ENCODE peak calls at places on chromosomes 7 and 10, in seven cellular contexts. One of them, this sample, is unnamed.

GRCh38 chr7:19621740-19622139 is 87.1 kb downstream of the POLR1F start:
- DNase-seq in brain microvascular endothelial cell: peak
- DNase-seq in HL-60: no peak
- DNase-seq in endothelial cell of umbilical vein: no peak
- DNase-seq in fibroblast of lung: no peak
- DNase-seq in ascending aorta: no peak
- DNase-seq in lower leg skin: no peak
- DNase-seq in this sample: peak

GRCh38 chr7:73723813-73724212 is 4.3 kb upstream of the STX1A start:
- DNase-seq in brain microvascular endothelial cell: no peak
- DNase-seq in HL-60: no peak
- DNase-seq in endothelial cell of umbilical vein: no peak
- DNase-seq in fibroblast of lung: no peak
- DNase-seq in ascending aorta: no peak
- DNase-seq in lower leg skin: no peak
- DNase-seq in this sample: no peak

GRCh38 chr10:7696545-7696944 is 6.6 kb upstream of the ITIH2 start:
- DNase-seq in brain microvascular endothelial cell: no peak
- DNase-seq in HL-60: no peak
- DNase-seq in endothelial cell of umbilical vein: no peak
- DNase-seq in fibroblast of lung: peak
- DNase-seq in ascending aorta: peak
- DNase-seq in lower leg skin: no peak
- DNase-seq in this sample: no peak

GRCh38 chr7:142711196-142711595 is 38.1 kb upstream of the PRSS1 start:
- DNase-seq in brain microvascular endothelial cell: no peak
- DNase-seq in HL-60: no peak
- DNase-seq in endothelial cell of umbilical vein: no peak
- DNase-seq in fibroblast of lung: peak
- DNase-seq in ascending aorta: no peak
- DNase-seq in lower leg skin: no peak
- DNase-seq in this sample: no peak

GRCh38 chr10:32151876-32152275 is 95.7 kb upstream of the KIF5B start:
- DNase-seq in brain microvascular endothelial cell: peak
- DNase-seq in HL-60: no peak
- DNase-seq in endothelial cell of umbilical vein: no peak
- DNase-seq in fibroblast of lung: no peak
- DNase-seq in ascending aorta: no peak
- DNase-seq in lower leg skin: no peak
- DNase-seq in this sample: no peak

GRCh38 chr7:70701487-70701886 is 430.5 kb upstream of the GALNT17 start:
- DNase-seq in brain microvascular endothelial cell: no peak
- DNase-seq in HL-60: no peak
- DNase-seq in endothelial cell of umbilical vein: no peak
- DNase-seq in fibroblast of lung: no peak
- DNase-seq in ascending aorta: no peak
- DNase-seq in lower leg skin: no peak
- DNase-seq in this sample: no peak

GRCh38 chr7:140726304-140726703 is 29.8 kb downstream of the NDUFB2 start:
- DNase-seq in brain microvascular endothelial cell: peak
- DNase-seq in HL-60: no peak
- DNase-seq in endothelial cell of umbilical vein: peak
- DNase-seq in fibroblast of lung: peak
- DNase-seq in ascending aorta: no peak
- DNase-seq in lower leg skin: no peak
- DNase-seq in this sample: no peak

GRCh38 chr7:106485031-106485551 is 175.9 kb downstream of the CCDC71L start:
- DNase-seq in brain microvascular endothelial cell: peak
- DNase-seq in HL-60: no peak
- DNase-seq in endothelial cell of umbilical vein: peak
- DNase-seq in fibroblast of lung: peak
- DNase-seq in ascending aorta: no peak
- DNase-seq in lower leg skin: no peak
- DNase-seq in this sample: no peak

GRCh38 chr7:42315631-42316030 is 78.6 kb upstream of the GLI3 start:
- DNase-seq in brain microvascular endothelial cell: peak
- DNase-seq in HL-60: no peak
- DNase-seq in endothelial cell of umbilical vein: no peak
- DNase-seq in fibroblast of lung: peak
- DNase-seq in ascending aorta: no peak
- DNase-seq in lower leg skin: no peak
- DNase-seq in this sample: peak

GRCh38 chr7:2953099-2953498 is 90.6 kb downstream of the CARD11 start:
- DNase-seq in brain microvascular endothelial cell: no peak
- DNase-seq in HL-60: no peak
- DNase-seq in endothelial cell of umbilical vein: no peak
- DNase-seq in fibroblast of lung: peak
- DNase-seq in ascending aorta: peak
- DNase-seq in lower leg skin: no peak
- DNase-seq in this sample: no peak

GRCh38 chr10:132139526-132139925 is 47.2 kb upstream of the DPYSL4 start:
- DNase-seq in brain microvascular endothelial cell: no peak
- DNase-seq in HL-60: no peak
- DNase-seq in endothelial cell of umbilical vein: no peak
- DNase-seq in fibroblast of lung: no peak
- DNase-seq in ascending aorta: no peak
- DNase-seq in lower leg skin: no peak
- DNase-seq in this sample: no peak

GRCh38 chr7:96991850-96992623 is 13.3 kb upstream of the DLX6 start:
- DNase-seq in brain microvascular endothelial cell: no peak
- DNase-seq in HL-60: no peak
- DNase-seq in endothelial cell of umbilical vein: no peak
- DNase-seq in fibroblast of lung: no peak
- DNase-seq in ascending aorta: no peak
- DNase-seq in lower leg skin: no peak
- DNase-seq in this sample: no peak

GRCh38 chr10:35412900-35413491 is 76.7 kb downstream of the CCNY start:
- DNase-seq in brain microvascular endothelial cell: peak
- DNase-seq in HL-60: no peak
- DNase-seq in endothelial cell of umbilical vein: peak
- DNase-seq in fibroblast of lung: peak
- DNase-seq in ascending aorta: no peak
- DNase-seq in lower leg skin: no peak
- DNase-seq in this sample: no peak

GRCh38 chr7:128148676-128149075 is 92.4 kb upstream of the LEP start:
- DNase-seq in brain microvascular endothelial cell: no peak
- DNase-seq in HL-60: no peak
- DNase-seq in endothelial cell of umbilical vein: no peak
- DNase-seq in fibroblast of lung: no peak
- DNase-seq in ascending aorta: no peak
- DNase-seq in lower leg skin: no peak
- DNase-seq in this sample: no peak

GRCh38 chr7:64882341-64883112 is 20.5 kb upstream of the ZNF273 start:
- DNase-seq in brain microvascular endothelial cell: no peak
- DNase-seq in HL-60: no peak
- DNase-seq in endothelial cell of umbilical vein: peak
- DNase-seq in fibroblast of lung: peak
- DNase-seq in ascending aorta: peak
- DNase-seq in lower leg skin: peak
- DNase-seq in this sample: no peak

GRCh38 chr10:22630229-22631174 is 83.9 kb downstream of the PIP4K2A start:
- DNase-seq in brain microvascular endothelial cell: peak
- DNase-seq in HL-60: peak
- DNase-seq in endothelial cell of umbilical vein: no peak
- DNase-seq in fibroblast of lung: peak
- DNase-seq in ascending aorta: no peak
- DNase-seq in lower leg skin: no peak
- DNase-seq in this sample: no peak

GRCh38 chr10:86298501-86299001 is 68.0 kb downstream of the GRID1 start:
- DNase-seq in brain microvascular endothelial cell: no peak
- DNase-seq in HL-60: no peak
- DNase-seq in endothelial cell of umbilical vein: no peak
- DNase-seq in fibroblast of lung: no peak
- DNase-seq in ascending aorta: peak
- DNase-seq in lower leg skin: no peak
- DNase-seq in this sample: no peak

GRCh38 chr10:132452651-132453469 is 55.9 kb downstream of the PWWP2B start:
- DNase-seq in brain microvascular endothelial cell: peak
- DNase-seq in HL-60: peak
- DNase-seq in endothelial cell of umbilical vein: peak
- DNase-seq in fibroblast of lung: peak
- DNase-seq in ascending aorta: peak
- DNase-seq in lower leg skin: peak
- DNase-seq in this sample: no peak

GRCh38 chr10:132939957-132940790 is 2.2 kb downstream of the CFAP46 start:
- DNase-seq in brain microvascular endothelial cell: peak
- DNase-seq in HL-60: no peak
- DNase-seq in endothelial cell of umbilical vein: peak
- DNase-seq in fibroblast of lung: peak
- DNase-seq in ascending aorta: no peak
- DNase-seq in lower leg skin: no peak
- DNase-seq in this sample: no peak

GRCh38 chr7:15801565-15801964 is 115.1 kb upstream of the MEOX2 start:
- DNase-seq in brain microvascular endothelial cell: peak
- DNase-seq in HL-60: no peak
- DNase-seq in endothelial cell of umbilical vein: peak
- DNase-seq in fibroblast of lung: peak
- DNase-seq in ascending aorta: no peak
- DNase-seq in lower leg skin: peak
- DNase-seq in this sample: peak

GRCh38 chr7:95334434-95334833 is 10.1 kb upstream of the PON1 start:
- DNase-seq in brain microvascular endothelial cell: no peak
- DNase-seq in HL-60: no peak
- DNase-seq in endothelial cell of umbilical vein: no peak
- DNase-seq in fibroblast of lung: peak
- DNase-seq in ascending aorta: no peak
- DNase-seq in lower leg skin: no peak
- DNase-seq in this sample: no peak

GRCh38 chr10:48518412-48518811 is 86.5 kb downstream of the ARHGAP22 start:
- DNase-seq in brain microvascular endothelial cell: no peak
- DNase-seq in HL-60: no peak
- DNase-seq in endothelial cell of umbilical vein: no peak
- DNase-seq in fibroblast of lung: no peak
- DNase-seq in ascending aorta: no peak
- DNase-seq in lower leg skin: no peak
- DNase-seq in this sample: no peak

GRCh38 chr7:79837915-79838314 is 296.7 kb upstream of the GNAI1 start:
- DNase-seq in brain microvascular endothelial cell: no peak
- DNase-seq in HL-60: no peak
- DNase-seq in endothelial cell of umbilical vein: no peak
- DNase-seq in fibroblast of lung: no peak
- DNase-seq in ascending aorta: no peak
- DNase-seq in lower leg skin: no peak
- DNase-seq in this sample: no peak

GRCh38 chr7:152969839-152970238 is 210.3 kb downstream of the ACTR3B start:
- DNase-seq in brain microvascular endothelial cell: no peak
- DNase-seq in HL-60: no peak
- DNase-seq in endothelial cell of umbilical vein: no peak
- DNase-seq in fibroblast of lung: no peak
- DNase-seq in ascending aorta: no peak
- DNase-seq in lower leg skin: no peak
- DNase-seq in this sample: no peak

GRCh38 chr10:88879754-88880286 is at the start of gene STAMBPL1:
- DNase-seq in brain microvascular endothelial cell: no peak
- DNase-seq in HL-60: peak
- DNase-seq in endothelial cell of umbilical vein: no peak
- DNase-seq in fibroblast of lung: no peak
- DNase-seq in ascending aorta: peak
- DNase-seq in lower leg skin: no peak
- DNase-seq in this sample: no peak

GRCh38 chr7:98366562-98366938 is 34.3 kb downstream of the BAIAP2L1 start:
- DNase-seq in brain microvascular endothelial cell: no peak
- DNase-seq in HL-60: no peak
- DNase-seq in endothelial cell of umbilical vein: no peak
- DNase-seq in fibroblast of lung: no peak
- DNase-seq in ascending aorta: no peak
- DNase-seq in lower leg skin: no peak
- DNase-seq in this sample: no peak

GRCh38 chr7:149494738-149495368 is 2.8 kb downstream of the ZNF746 start:
- DNase-seq in brain microvascular endothelial cell: no peak
- DNase-seq in HL-60: peak
- DNase-seq in endothelial cell of umbilical vein: no peak
- DNase-seq in fibroblast of lung: no peak
- DNase-seq in ascending aorta: no peak
- DNase-seq in lower leg skin: no peak
- DNase-seq in this sample: no peak

DNA sequence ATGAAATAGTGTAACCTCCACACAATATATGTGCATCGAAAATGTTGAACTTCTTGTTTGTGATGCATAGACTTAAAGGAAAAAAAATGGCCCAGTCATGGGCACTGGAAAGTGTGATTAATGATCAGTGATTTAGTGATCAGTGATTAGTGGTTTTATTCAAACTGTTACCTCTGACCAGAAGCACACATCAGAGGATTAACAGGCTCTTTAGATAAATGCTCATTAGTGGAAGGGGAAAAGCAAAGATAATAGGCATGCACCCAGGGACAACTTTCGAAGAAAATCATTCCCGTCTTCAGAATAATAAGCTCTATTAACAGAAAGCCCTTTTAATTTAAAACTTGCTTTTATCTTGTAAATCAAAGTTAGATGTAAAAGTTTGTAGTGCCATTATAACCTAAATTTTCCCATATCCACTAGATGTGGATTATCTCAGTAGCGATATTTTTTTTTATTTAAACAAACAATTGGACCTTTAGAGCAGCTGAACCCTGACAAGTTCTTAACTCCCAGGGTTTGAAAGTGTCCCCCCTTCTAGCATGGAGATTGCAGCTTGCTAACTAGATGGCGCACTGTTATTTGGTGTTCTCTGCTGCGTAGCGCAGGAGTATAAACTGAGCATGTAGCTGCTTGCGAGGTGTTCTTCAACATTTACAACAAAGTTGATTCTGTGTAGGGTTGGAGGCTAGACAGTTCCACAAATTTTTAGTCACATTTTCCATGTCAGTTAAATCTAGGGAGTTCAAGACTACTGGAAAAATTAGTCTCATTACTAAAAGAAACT is at the start of gene CREB5:
- DNase-seq in brain microvascular endothelial cell: no peak
- DNase-seq in HL-60: no peak
- DNase-seq in endothelial cell of umbilical vein: no peak
- DNase-seq in fibroblast of lung: no peak
- DNase-seq in ascending aorta: no peak
- DNase-seq in lower leg skin: no peak
- DNase-seq in this sample: no peak
- H3K4me3 ChIP-seq in brain microvascular endothelial cell: no peak
- H3K4me3 ChIP-seq in HL-60: no peak
- H3K4me3 ChIP-seq in endothelial cell of umbilical vein: no peak
- H3K4me3 ChIP-seq in fibroblast of lung: peak
- H3K4me3 ChIP-seq in ascending aorta: peak
- H3K4me3 ChIP-seq in lower leg skin: no peak
- H3K4me3 ChIP-seq in this sample: no peak

GRCh38 chr10:74502963-74503608 is 323.3 kb upstream of the KAT6B start:
- DNase-seq in brain microvascular endothelial cell: peak
- DNase-seq in HL-60: no peak
- DNase-seq in endothelial cell of umbilical vein: peak
- DNase-seq in fibroblast of lung: peak
- DNase-seq in ascending aorta: no peak
- DNase-seq in lower leg skin: no peak
- DNase-seq in this sample: peak
- H3K4me3 ChIP-seq in brain microvascular endothelial cell: no peak
- H3K4me3 ChIP-seq in HL-60: no peak
- H3K4me3 ChIP-seq in endothelial cell of umbilical vein: no peak
- H3K4me3 ChIP-seq in fibroblast of lung: no peak
- H3K4me3 ChIP-seq in ascending aorta: no peak
- H3K4me3 ChIP-seq in lower leg skin: no peak
- H3K4me3 ChIP-seq in this sample: no peak

GRCh38 chr10:17029581-17030271 is 99.9 kb downstream of the CUBN start:
- DNase-seq in brain microvascular endothelial cell: peak
- DNase-seq in HL-60: no peak
- DNase-seq in endothelial cell of umbilical vein: peak
- DNase-seq in fibroblast of lung: peak
- DNase-seq in ascending aorta: peak
- DNase-seq in lower leg skin: peak
- DNase-seq in this sample: peak
- H3K4me3 ChIP-seq in brain microvascular endothelial cell: peak
- H3K4me3 ChIP-seq in HL-60: no peak
- H3K4me3 ChIP-seq in endothelial cell of umbilical vein: no peak
- H3K4me3 ChIP-seq in fibroblast of lung: peak
- H3K4me3 ChIP-seq in ascending aorta: no peak
- H3K4me3 ChIP-seq in lower leg skin: no peak
- H3K4me3 ChIP-seq in this sample: peak

GRCh38 chr7:46939089-46939488 is 642.8 kb downstream of the TNS3 start:
- DNase-seq in brain microvascular endothelial cell: no peak
- DNase-seq in HL-60: no peak
- DNase-seq in endothelial cell of umbilical vein: no peak
- DNase-seq in fibroblast of lung: no peak
- DNase-seq in ascending aorta: no peak
- DNase-seq in lower leg skin: no peak
- DNase-seq in this sample: no peak
- H3K4me3 ChIP-seq in brain microvascular endothelial cell: no peak
- H3K4me3 ChIP-seq in HL-60: no peak
- H3K4me3 ChIP-seq in endothelial cell of umbilical vein: no peak
- H3K4me3 ChIP-seq in fibroblast of lung: no peak
- H3K4me3 ChIP-seq in ascending aorta: no peak
- H3K4me3 ChIP-seq in lower leg skin: no peak
- H3K4me3 ChIP-seq in this sample: no peak

This sample was measured in skeletal muscle cell.